ENCODE peak calls at places on chromosomes 1 and 21, in five cellular contexts. O is transverse colon; E is colonic mucosa; B is CD4-positive, CD25-positive, alpha-beta regulatory T cell; V is CD4-positive, alpha-beta T cell. Y is an unnamed sample.

GRCh38 chr1:47333922-47334764 is 553 bp downstream of the CMPK1 start:
- DNase-seq in O (peak), E (peak), B (peak), V (peak), Y (peak)

GRCh38 chr1:167428418-167428817 is 89.9 kb downstream of the CD247 start:
- DNase-seq in O (no peak), E (no peak), B (no peak), V (no peak), Y (no peak)

GRCh38 chr1:13830616-13831280 is 130.8 kb downstream of the PRDM2 start:
- DNase-seq in O (no peak), E (peak), B (no peak), V (no peak), Y (no peak)

GRCh38 chr1:204697893-204698292 is 12.4 kb upstream of the LRRN2 start:
- DNase-seq in O (no peak), E (no peak), B (no peak), V (no peak), Y (no peak)

GRCh38 chr1:223109581-223110026 is 33.4 kb downstream of the TLR5 start:
- DNase-seq in O (no peak), E (no peak), B (no peak), V (no peak), Y (peak)

GRCh38 chr21:27572681-27573080 is 605.8 kb upstream of the ADAMTS5 start:
- DNase-seq in O (no peak), E (no peak), B (no peak), V (no peak), Y (no peak)

GRCh38 chr1:59360170-59360569 is 63.3 kb downstream of the FGGY start:
- DNase-seq in O (no peak), E (no peak), B (no peak), V (no peak), Y (no peak)

GRCh38 chr1:189405419-189405818 is 1072.2 kb downstream of the BRINP3 start:
- DNase-seq in O (no peak), E (no peak), B (no peak), V (no peak), Y (no peak)

GRCh38 chr1:15341634-15342375 is 67.9 kb upstream of the EFHD2 start:
- DNase-seq in O (no peak), E (peak), B (no peak), V (no peak), Y (no peak)

GRCh38 chr1:103107696-103108524 is at the start of gene COL11A1:
- DNase-seq in O (no peak), E (no peak), B (no peak), V (no peak), Y (no peak)

GRCh38 chr1:41515131-41515678 is 30.7 kb upstream of the EDN2 start:
- DNase-seq in O (peak), E (peak), B (no peak), V (no peak), Y (peak)

GRCh38 chr1:182181167-182181572 is 119.7 kb upstream of the ZNF648 start:
- DNase-seq in O (peak), E (peak), B (no peak), V (no peak), Y (peak)

GRCh38 chr1:112974646-112975045 is 18.6 kb upstream of the SLC16A1 start:
- DNase-seq in O (no peak), E (no peak), B (no peak), V (no peak), Y (no peak)
- H3K27ac ChIP-seq in O (no peak), E (no peak), B (no peak), V (no peak), Y (no peak)

DNA sequence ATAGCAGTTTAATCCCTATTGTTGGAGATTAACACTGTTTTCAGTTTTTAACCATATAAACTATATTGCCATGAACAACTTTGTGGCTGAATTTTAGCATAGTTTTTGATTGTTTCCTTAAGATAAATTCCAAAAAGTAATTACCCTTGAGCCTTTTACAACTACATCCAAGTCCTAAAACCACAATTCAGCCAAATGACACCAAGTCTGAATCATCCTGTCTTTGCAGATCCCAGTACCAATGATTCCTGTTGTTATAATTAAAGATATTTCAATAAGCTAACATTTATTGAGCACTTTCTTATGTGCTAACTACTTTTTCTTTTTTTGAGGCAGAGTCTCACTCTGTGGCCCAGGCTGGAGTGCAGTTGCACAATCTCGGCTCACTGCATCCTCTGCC is 35.6 kb downstream of the IL23R start:
- DNase-seq in O (no peak), E (no peak), B (no peak), V (no peak), Y (no peak)
- H3K27ac ChIP-seq in O (no peak), E (no peak), B (no peak), V (no peak), Y (no peak)

GRCh38 chr1:22828151-22828817 is 117.6 kb downstream of the EPHB2 start:
- DNase-seq in O (no peak), E (no peak), B (no peak), V (no peak), Y (no peak)
- H3K27ac ChIP-seq in O (no peak), E (no peak), B (no peak), V (no peak), Y (no peak)

DNA sequence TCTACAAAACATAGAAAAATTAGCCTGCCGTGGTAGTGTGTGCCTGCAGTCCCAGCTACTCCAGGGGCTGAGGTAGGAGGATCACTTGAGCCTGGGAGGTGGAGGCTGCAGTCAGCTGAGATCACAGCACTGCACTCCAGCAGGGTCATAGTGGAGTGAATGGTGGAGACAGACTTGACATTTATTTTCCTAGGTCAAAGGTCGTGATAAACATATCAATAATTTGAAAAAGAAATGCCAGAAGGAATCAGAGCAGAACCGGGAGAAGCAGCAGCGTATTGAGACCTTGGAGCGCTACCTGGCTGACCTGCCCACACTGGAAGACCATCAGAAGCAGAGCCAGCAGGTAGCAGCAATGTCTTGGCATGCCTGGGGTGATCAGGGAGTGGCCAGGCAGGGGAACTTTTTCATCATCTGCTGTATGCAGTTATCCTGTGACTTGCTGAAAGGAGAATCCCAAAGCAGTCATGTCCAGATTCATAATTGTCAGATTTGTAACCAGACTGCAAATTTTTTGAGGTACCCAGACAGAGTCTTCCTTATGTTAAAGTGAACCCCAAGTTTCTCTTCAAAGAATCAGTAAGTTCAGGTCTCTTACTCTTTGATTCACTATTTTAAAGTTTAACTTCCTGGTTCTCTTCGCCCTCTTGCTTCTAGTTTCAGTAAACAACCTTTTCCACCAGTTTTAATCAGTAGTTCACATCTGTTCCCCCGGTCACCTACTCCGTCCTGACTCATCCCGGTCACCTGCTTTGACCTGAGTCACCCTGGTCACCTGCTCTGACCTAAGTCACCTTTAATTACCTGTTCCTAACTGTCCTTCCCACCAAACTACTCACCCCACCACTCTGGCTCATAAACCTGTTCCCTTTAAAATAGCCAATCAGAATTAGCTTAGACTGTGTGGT is 11.3 kb upstream of the SH3BGRL3 start:
- DNase-seq in O (no peak), E (no peak), B (no peak), V (no peak), Y (no peak)
- H3K27ac ChIP-seq in O (no peak), E (no peak), B (no peak), V (no peak), Y (no peak)

GRCh38 chr1:93882269-93882668 is 3.3 kb upstream of the DNTTIP2 start:
- DNase-seq in O (no peak), E (no peak), B (no peak), V (no peak), Y (no peak)
- H3K27ac ChIP-seq in O (no peak), E (no peak), B (no peak), V (no peak), Y (no peak)

GRCh38 chr1:229888561-229889001 is 178.5 kb upstream of the GALNT2 start:
- DNase-seq in O (no peak), E (no peak), B (no peak), V (no peak), Y (no peak)
- H3K27ac ChIP-seq in O (no peak), E (no peak), B (no peak), V (no peak), Y (peak)

DNA sequence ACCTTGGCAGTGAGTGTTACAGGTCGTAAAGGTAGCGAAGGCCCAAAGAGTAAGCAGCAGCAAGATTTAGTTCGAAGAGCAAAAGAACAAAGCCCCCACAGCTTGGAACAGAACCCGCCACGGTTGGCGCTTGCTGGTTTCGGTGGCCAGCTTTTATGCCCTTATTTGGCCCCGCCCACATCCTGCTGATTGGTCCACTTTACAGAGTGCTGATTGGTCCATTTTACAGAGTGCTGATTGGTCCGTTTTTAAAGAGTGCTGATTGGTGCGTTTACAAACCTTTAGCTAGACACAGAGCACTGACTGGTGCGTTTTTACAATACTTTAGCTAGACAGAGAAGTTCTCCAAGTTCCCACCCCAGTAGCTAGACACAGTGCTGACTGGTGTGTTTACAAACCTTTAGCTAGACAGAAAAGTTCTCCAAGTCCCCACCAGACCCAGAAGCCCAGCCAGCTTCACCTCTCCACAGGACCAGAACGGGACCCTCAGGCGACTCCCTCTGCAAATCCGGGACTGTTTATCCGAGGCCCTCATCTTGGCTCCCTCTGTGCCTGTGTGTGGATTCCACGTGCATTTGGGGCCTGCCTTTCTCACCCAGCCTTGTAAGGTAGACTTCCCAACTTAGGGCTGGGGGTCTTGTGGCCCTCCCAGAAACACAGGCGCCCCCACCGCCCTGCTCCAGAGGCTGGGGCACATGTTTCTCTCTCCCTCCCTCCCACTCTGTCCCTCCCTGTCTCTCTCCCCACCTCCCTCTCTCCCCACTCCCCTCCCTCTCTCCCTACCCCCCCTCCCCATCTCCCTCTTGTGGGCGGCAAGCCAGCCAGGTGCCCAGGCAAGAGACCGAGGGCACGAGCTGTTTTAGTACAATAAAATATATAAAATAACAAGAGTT is 12.6 kb downstream of the FTCD start:
- DNase-seq in O (no peak), E (no peak), B (no peak), V (no peak), Y (no peak)
- H3K27ac ChIP-seq in O (no peak), E (no peak), B (peak), V (no peak), Y (no peak)